ENCODE peak calls at places on chromosomes 1 and 21, in eight cellular contexts. S, M, Y, N, I, H, R and Q are unnamed samples.
A peak's percentile ranks its signal among the peaks of the same experiment; 100 is the strongest.

GRCh38 chr1:2556277-2557145 is at the start of gene TNFRSF14:
- DNase-seq in H (peak; percentile 60), S (peak; percentile 80), N (no peak), M (peak; percentile 57), I (no peak), R (peak; percentile 87), Y (peak; percentile 28), Q (peak; percentile 70)

GRCh38 chr1:77048615-77049005 is 170.6 kb downstream of the PIGK start:
- DNase-seq in R (no peak), N (no peak), Y (no peak), S (no peak), M (no peak), I (no peak), H (no peak), Q (no peak)

GRCh38 chr1:213429642-213430041 is 378.6 kb downstream of the RPS6KC1 start:
- DNase-seq in R (no peak), M (no peak), N (no peak), Y (no peak), H (no peak), I (no peak), S (no peak), Q (no peak)

GRCh38 chr21:28734522-28735175 is 258.0 kb downstream of the LTN1 start:
- DNase-seq in N (no peak), S (no peak), R (no peak), H (no peak), I (no peak), Y (no peak), M (no peak), Q (no peak)

GRCh38 chr1:226126824-226127591 is 59.5 kb downstream of the ACBD3 start:
- DNase-seq in M (no peak), I (no peak), R (no peak), S (no peak), H (peak; percentile 19), Y (no peak), N (no peak), Q (no peak)

GRCh38 chr1:218763538-218763937 is 410.1 kb upstream of the LYPLAL1 start:
- DNase-seq in R (no peak), H (no peak), M (no peak), N (no peak), Y (no peak), S (no peak), I (no peak), Q (no peak)

GRCh38 chr1:103250441-103250861 is 142.1 kb upstream of the COL11A1 start:
- DNase-seq in R (no peak), H (peak; percentile 5), Y (no peak), M (no peak), I (no peak), S (no peak), N (no peak), Q (peak; percentile 57)

GRCh38 chr1:19882111-19883071 is at the start of gene OTUD3:
- DNase-seq in H (peak; percentile 98), S (peak; percentile 95), M (peak; percentile 87), N (peak; percentile 96), R (peak; percentile 98), I (peak; percentile 92), Y (peak; percentile 78), Q (peak; percentile 99)

GRCh38 chr21:41048141-41048540 is 119.8 kb upstream of the BACE2 start:
- DNase-seq in S (no peak), H (no peak), M (no peak), R (no peak), I (no peak), Y (no peak), N (no peak), Q (peak; percentile 7)

GRCh38 chr1:26119892-26120608 is 8.4 kb downstream of the PDIK1L start:
- DNase-seq in H (no peak), M (no peak), S (no peak), N (no peak), I (no peak), R (no peak), Y (no peak), Q (no peak)

GRCh38 chr1:178055093-178055492 is 38.8 kb upstream of the RASAL2 start:
- DNase-seq in I (peak; percentile 12), N (peak; percentile 64), R (no peak), M (no peak), H (peak; percentile 56), S (peak; percentile 72), Y (no peak), Q (peak; percentile 38)

GRCh38 chr1:41764608-41765007 is 154.1 kb downstream of the HIVEP3 start:
- DNase-seq in Y (no peak), I (no peak), H (no peak), R (no peak), N (no peak), S (no peak), M (no peak), Q (no peak)

GRCh38 chr1:208178091-208178529 is 66.1 kb downstream of the PLXNA2 start:
- DNase-seq in R (no peak), M (no peak), S (peak; percentile 77), N (no peak), Y (no peak), I (no peak), H (no peak), Q (peak; percentile 49)

GRCh38 chr1:24443241-24443656 is 27.6 kb downstream of the NIPAL3 start:
- DNase-seq in S (no peak), Y (no peak), I (no peak), R (no peak), M (no peak), H (peak; percentile 57), N (peak; percentile 10), Q (peak; percentile 11)

GRCh38 chr1:20233866-20234265 is 47.5 kb upstream of the PLA2G2C start:
- DNase-seq in S (no peak), R (no peak), H (no peak), I (peak; percentile 37), Y (no peak), N (no peak), M (no peak), Q (no peak)

GRCh38 chr1:25735956-25736529 is 64.0 kb upstream of the SELENON start:
- DNase-seq in Y (no peak), N (no peak), R (no peak), H (no peak), S (no peak), I (no peak), M (no peak), Q (no peak)

GRCh38 chr1:226009650-226010044 is 10.5 kb upstream of the SDE2 start:
- DNase-seq in R (no peak), H (no peak), S (no peak), N (no peak), I (no peak), Y (no peak), M (no peak), Q (no peak)